ENCODE peak calls at places on chromosomes 7 and 10, in six cellular contexts. A, K, N, D, J and E are unnamed samples.

GRCh38 chr7:23468721-23469149 is 1.6 kb downstream of the IGF2BP3 start:
- DNase-seq in A (no peak), N (no peak), J (no peak), K (no peak), D (peak), E (no peak)

GRCh38 chr10:49700997-49701396 is 21.5 kb downstream of the C10orf53 start:
- DNase-seq in A (no peak), K (no peak), J (no peak), N (no peak), D (no peak), E (no peak)

GRCh38 chr10:33180390-33180789 is 154.1 kb downstream of the NRP1 start:
- DNase-seq in J (no peak), A (peak), D (no peak), N (no peak), K (peak), E (peak)

GRCh38 chr7:131826960-131827359 is 270.5 kb upstream of the PODXL start:
- DNase-seq in D (no peak), K (no peak), J (no peak), N (peak), A (no peak), E (no peak)

GRCh38 chr7:18685961-18686360 is 190.4 kb downstream of the HDAC9 start:
- DNase-seq in A (no peak), N (no peak), K (no peak), J (no peak), D (no peak), E (no peak)

GRCh38 chr10:21526952-21527633 is 1.6 kb upstream of the SKIDA1 start:
- DNase-seq in N (peak), A (peak), K (peak), J (peak), D (peak), E (peak)

GRCh38 chr10:111379521-111379920 is 302.7 kb downstream of the ADRA2A start:
- DNase-seq in J (no peak), K (no peak), N (no peak), D (no peak), A (no peak), E (no peak)

GRCh38 chr7:119288401-119288800 is 984.6 kb upstream of the KCND2 start:
- DNase-seq in D (no peak), K (no peak), J (no peak), A (no peak), N (no peak), E (no peak)

GRCh38 chr7:153193144-153193595 is 433.6 kb downstream of the ACTR3B start:
- DNase-seq in K (no peak), A (no peak), N (no peak), J (peak), D (no peak), E (no peak)

GRCh38 chr7:25894002-25894901 is 257.7 kb upstream of the NFE2L3 start:
- DNase-seq in D (no peak), N (no peak), A (peak), J (no peak), K (no peak), E (no peak)

GRCh38 chr10:92846-93245 is 42.4 kb upstream of the ZMYND11 start:
- DNase-seq in D (no peak), J (no peak), A (no peak), K (no peak), N (no peak), E (no peak)

GRCh38 chr10:16927536-16927935 is 110.3 kb upstream of the RSU1 start:
- DNase-seq in A (no peak), N (no peak), J (no peak), K (no peak), D (peak), E (no peak)

GRCh38 chr10:35642023-35642792 is at the start of gene FZD8:
- DNase-seq in D (peak), N (peak), J (peak), A (peak), K (peak), E (peak)

GRCh38 chr7:95493247-95493646 is 7.5 kb downstream of the ASB4 start:
- DNase-seq in D (no peak), N (no peak), K (no peak), A (peak), J (no peak), E (peak)

GRCh38 chr10:47020491-47020890 is 109.3 kb downstream of the PTPN20 start:
- DNase-seq in D (peak), K (no peak), A (no peak), N (no peak), J (peak), E (no peak)

GRCh38 chr7:2666130-2666529 is 21.9 kb upstream of the AMZ1 start:
- DNase-seq in K (no peak), D (no peak), A (no peak), J (no peak), N (no peak), E (no peak)

GRCh38 chr7:92766461-92767003 is 69.8 kb downstream of the CDK6 start:
- DNase-seq in K (no peak), D (peak), N (peak), A (peak), J (no peak), E (peak)

GRCh38 chr7:122305475-122306319 is 1.1 kb upstream of the FEZF1 start:
- DNase-seq in J (no peak), D (no peak), K (no peak), A (no peak), N (no peak), E (no peak)

GRCh38 chr7:106715730-106716129 is 54.8 kb upstream of the CCDC71L start:
- DNase-seq in D (no peak), J (no peak), N (no peak), K (no peak), A (no peak), E (no peak)

GRCh38 chr10:98030991-98031431 is 590 bp upstream of the CRTAC1 start:
- DNase-seq in K (no peak), A (no peak), J (peak), D (no peak), N (no peak), E (no peak)

GRCh38 chr10:79176052-79176501 is 107.3 kb downstream of the ZMIZ1 start:
- DNase-seq in J (no peak), N (no peak), K (no peak), A (peak), D (no peak), E (no peak)

GRCh38 chr7:158495780-158496179 is 91.8 kb downstream of the PTPRN2 start:
- DNase-seq in K (no peak), J (no peak), N (peak), D (no peak), A (no peak), E (no peak)

GRCh38 chr10:52664629-52665028 is 108.0 kb downstream of the MBL2 start:
- DNase-seq in J (no peak), A (no peak), D (no peak), N (no peak), K (no peak), E (no peak)

GRCh38 chr10:62374862-62375710 is 917 bp downstream of the ZNF365 start:
- DNase-seq in K (no peak), N (peak), A (peak), D (peak), J (no peak), E (no peak)

GRCh38 chr7:17900464-17900863 is 39.8 kb downstream of the SNX13 start:
- DNase-seq in N (no peak), J (no peak), D (no peak), A (no peak), K (no peak), E (no peak)

GRCh38 chr10:102856758-102857424 is 2.8 kb downstream of the BORCS7 start:
- DNase-seq in D (no peak), N (no peak), A (no peak), J (no peak), K (no peak), E (no peak)